ENCODE peak calls at places on chromosome 22, in four cellular contexts. N is lower lobe of right lung, K is A549, E is fibroblast of lung. B is an unnamed sample.

GRCh38 chr22:18976197-18976751 is 40.2 kb upstream of the PRODH start:
- DNase-seq in N (peak; percentile 19), K (no peak), E (no peak), B (peak; percentile 34)

GRCh38 chr22:37906364-37907008 is 389 bp downstream of the MICALL1 start:
- DNase-seq in N (no peak), K (no peak), E (no peak), B (peak; percentile 81)

GRCh38 chr22:30968015-30968923 is at the start of gene MORC2:
- DNase-seq in N (peak; percentile 86), K (peak; percentile 69), E (no peak), B (peak; percentile 90)

GRCh38 chr22:37098976-37099577 is 10.4 kb downstream of the TMPRSS6 start:
- DNase-seq in N (no peak), K (no peak), E (no peak), B (no peak)

GRCh38 chr22:37229012-37229804 is 14.9 kb downstream of the RAC2 start:
- DNase-seq in N (no peak), K (peak; percentile 41), E (peak; percentile 90), B (no peak)

GRCh38 chr22:37472418-37473006 is 13.7 kb downstream of the MFNG start:
- DNase-seq in N (no peak), K (peak; percentile 55), E (peak; percentile 23), B (peak; percentile 46)

GRCh38 chr22:42895087-42895486 is 38.0 kb upstream of the ARFGAP3 start:
- DNase-seq in N (no peak), K (no peak), E (no peak), B (no peak)

GRCh38 chr22:19607198-19608113 is 83.2 kb upstream of the CLDN5 start:
- DNase-seq in N (no peak), K (no peak), E (no peak), B (no peak)

GRCh38 chr22:19431641-19432091 is at the start of gene HIRA:
- DNase-seq in N (peak; percentile 87), K (peak; percentile 80), E (peak; percentile 71), B (peak; percentile 94)

GRCh38 chr22:28112548-28113043 is 193.5 kb upstream of the PITPNB start:
- DNase-seq in N (peak; percentile 52), K (peak; percentile 47), E (peak; percentile 53), B (no peak)

GRCh38 chr22:36301384-36301828 is 48.5 kb downstream of the APOL1 start:
- DNase-seq in N (peak; percentile 82), K (peak; percentile 70), E (peak; percentile 76), B (peak; percentile 88)

GRCh38 chr22:36027960-36028645 is 521 bp downstream of the RBFOX2 start:
- DNase-seq in N (no peak), K (no peak), E (no peak), B (peak; percentile 85)

GRCh38 chr22:33897621-33897910 is 22.7 kb downstream of the LARGE1 start:
- DNase-seq in N (no peak), K (no peak), E (no peak), B (no peak)

DNA sequence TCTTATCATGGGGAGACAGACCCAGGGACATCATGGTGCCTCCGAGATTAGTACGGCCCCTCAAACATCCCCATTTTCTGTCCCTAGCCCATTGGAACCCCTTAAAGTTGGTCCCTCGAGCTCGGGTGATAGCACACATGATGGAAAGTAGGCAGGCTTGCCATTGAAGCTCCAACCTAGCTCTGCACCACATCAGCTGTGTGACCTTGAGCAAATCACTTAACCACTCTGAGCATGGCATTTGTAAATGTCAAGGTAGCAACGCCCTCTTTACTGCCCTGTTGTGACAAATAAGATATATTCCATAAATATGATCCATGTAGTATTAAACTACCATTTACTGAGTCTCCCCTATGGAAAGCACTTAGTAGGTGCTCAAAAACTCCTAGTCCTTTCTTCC is 61.1 kb downstream of the MIAT start:
- DNase-seq in N (no peak), K (no peak), E (no peak), B (no peak)
- H3K27ac ChIP-seq in N (no peak overlapping the region), K (peak overlapping the region; percentile 74), E (no peak overlapping the region), B (no peak overlapping the region)

DNA sequence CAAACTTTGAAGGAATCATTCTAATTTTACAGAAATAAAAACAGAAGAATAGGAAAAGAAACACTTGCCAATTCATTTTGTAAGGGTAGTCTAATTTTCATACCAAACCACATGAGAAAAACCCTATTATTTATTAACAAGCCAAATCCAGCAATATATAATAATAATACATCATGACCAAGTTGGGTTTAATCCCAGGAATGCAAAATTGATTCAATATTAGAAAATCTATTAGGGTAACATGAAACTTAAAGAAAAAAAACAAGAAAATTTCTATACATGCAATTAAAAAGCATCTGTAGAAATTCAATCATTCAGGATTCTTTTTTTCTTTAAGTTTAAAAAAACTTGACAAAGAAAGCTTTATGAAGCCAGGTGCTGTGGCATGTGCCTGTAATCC is 16.8 kb downstream of the MAPK1 start:
- DNase-seq in N (no peak), K (no peak), E (no peak), B (no peak)
- H3K27ac ChIP-seq in N (no peak overlapping the region), K (no peak overlapping the region), E (no peak overlapping the region), B (no peak overlapping the region)

GRCh38 chr22:46539169-46539568 is 1.7 kb upstream of the CELSR1 start:
- DNase-seq in N (no peak), K (no peak), E (no peak), B (no peak)

GRCh38 chr22:46537946-46538815 is 761 bp upstream of the CELSR1 start:
- DNase-seq in N (no peak), K (peak; percentile 70), E (peak; percentile 20), B (peak; percentile 86)

GRCh38 chr22:46542011-46542985 is 4.9 kb upstream of the CELSR1 start:
- DNase-seq in N (peak; percentile 84), K (peak; percentile 72), E (peak; percentile 50), B (peak; percentile 91)

GRCh38 chr22:46538816-46539163 is 1.4 kb upstream of the CELSR1 start:
- DNase-seq in N (no peak), K (peak; percentile 26), E (no peak), B (no peak)

GRCh38 chr22:46541536-46541935 is 4.1 kb upstream of the CELSR1 start:
- DNase-seq in N (no peak), K (no peak), E (no peak), B (no peak)
- H3K27ac ChIP-seq in N (peak overlapping the region; percentile 14), K (no peak overlapping the region), E (no peak overlapping the region), B (no peak overlapping the region)

DNA sequence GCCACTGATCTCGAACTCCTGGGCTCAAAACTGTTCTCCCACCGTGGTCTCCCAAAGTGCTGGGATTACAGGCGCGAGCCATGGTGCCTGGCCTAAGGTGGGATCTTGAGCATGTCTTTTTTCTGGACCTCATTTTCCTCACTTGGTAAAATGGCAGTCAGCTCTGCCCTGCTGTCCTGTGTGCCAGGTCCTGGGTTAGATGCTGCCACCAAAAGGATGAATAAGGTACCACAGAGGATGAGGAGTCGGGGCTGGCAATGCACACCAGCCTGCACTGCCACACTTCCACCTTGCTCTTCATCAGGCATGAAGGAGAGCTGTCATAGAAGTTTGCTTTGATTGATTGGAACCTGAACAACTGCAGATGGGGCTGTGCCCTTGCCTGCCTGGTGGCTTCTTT is 32.3 kb downstream of the ACO2 start:
- DNase-seq in N (no peak), K (peak; percentile 44), E (peak; percentile 27), B (no peak)
- H3K27ac ChIP-seq in N (no peak overlapping the region), K (no peak overlapping the region), E (no peak overlapping the region), B (peak overlapping the region; percentile 45)

B was measured in kidney.